ENCODE peak calls at places on chromosomes 3 and 15, in eight cellular contexts. C, X, K, F, S, U, M and Y are unnamed samples.

GRCh38 chr15:87227846-87228245 is 1028.7 kb downstream of the NTRK3 start:
- DNase-seq in U (no peak), X (peak), F (peak), K (no peak), S (no peak), M (no peak), C (no peak), Y (no peak)

GRCh38 chr15:62110000-62110851 is 43.4 kb downstream of the C2CD4A start:
- DNase-seq in M (no peak), X (peak), F (peak), S (no peak), C (no peak), U (peak), K (no peak), Y (no peak)

GRCh38 chr3:63972987-63973386 is 50.3 kb downstream of the PSMD6 start:
- DNase-seq in K (peak), C (no peak), U (no peak), S (no peak), M (no peak), F (no peak), X (no peak), Y (no peak)

GRCh38 chr3:154175041-154175440 is 53.9 kb downstream of the ARHGEF26 start:
- DNase-seq in X (no peak), K (no peak), U (no peak), C (no peak), F (no peak), M (no peak), S (no peak), Y (no peak)

GRCh38 chr15:79849789-79850188 is 47.0 kb downstream of the MTHFS start:
- DNase-seq in U (no peak), F (peak), M (peak), C (no peak), K (peak), S (no peak), X (peak), Y (no peak)

GRCh38 chr15:70935631-70936030 is 43.0 kb downstream of the LRRC49 start:
- DNase-seq in X (no peak), U (no peak), S (no peak), C (no peak), M (no peak), K (no peak), F (no peak), Y (no peak)

GRCh38 chr3:46399557-46399956 is 7.3 kb downstream of the CCR5AS start:
- DNase-seq in S (no peak), F (no peak), U (no peak), X (no peak), M (no peak), C (no peak), K (no peak), Y (no peak)

GRCh38 chr3:129047553-129047839 is 13.1 kb upstream of the GP9 start:
- DNase-seq in K (no peak), S (no peak), F (no peak), C (no peak), U (no peak), X (no peak), M (no peak), Y (no peak)

GRCh38 chr3:128585974-128586373 is 64.6 kb downstream of the RPN1 start:
- DNase-seq in K (no peak), M (no peak), C (no peak), X (no peak), F (no peak), U (no peak), S (no peak), Y (no peak)

GRCh38 chr15:77599899-77600298 is 32.8 kb downstream of the LINGO1 start:
- DNase-seq in F (no peak), M (peak), C (no peak), S (peak), X (peak), K (no peak), U (no peak), Y (no peak)

GRCh38 chr15:90315276-90315982 is 36.7 kb upstream of the ZNF774 start:
- DNase-seq in M (no peak), F (peak), S (peak), X (peak), K (peak), U (peak), C (peak), Y (peak)

GRCh38 chr3:45701167-45701867 is 12.1 kb downstream of the SACM1L start:
- DNase-seq in K (no peak), C (no peak), M (no peak), X (no peak), F (no peak), U (no peak), S (no peak), Y (no peak)

GRCh38 chr3:68378631-68379030 is 553.7 kb downstream of the TAFA4 start:
- DNase-seq in K (no peak), C (no peak), X (no peak), S (no peak), F (no peak), M (no peak), U (no peak), Y (no peak)

GRCh38 chr15:70044168-70044567 is 53.5 kb downstream of the TLE3 start:
- DNase-seq in M (no peak), U (no peak), F (no peak), K (no peak), X (no peak), C (no peak), S (no peak), Y (no peak)

GRCh38 chr3:4895848-4896247 is 83.4 kb upstream of the BHLHE40 start:
- DNase-seq in U (peak), X (peak), S (no peak), K (no peak), M (no peak), C (no peak), F (peak), Y (no peak)

GRCh38 chr15:73765778-73766177 is 12.6 kb upstream of the INSYN1 start:
- DNase-seq in M (no peak), S (no peak), F (no peak), K (no peak), C (no peak), U (no peak), X (no peak), Y (no peak)

GRCh38 chr3:21508244-21508643 is 242.8 kb downstream of the ZNF385D start:
- DNase-seq in X (no peak), K (no peak), C (no peak), U (no peak), M (no peak), F (no peak), S (no peak), Y (no peak)

GRCh38 chr15:92797168-92798052 is 102.7 kb upstream of the CHD2 start:
- DNase-seq in K (no peak), X (peak), U (no peak), C (peak), F (peak), S (no peak), M (peak), Y (no peak)

GRCh38 chr15:66883322-66883911 is 181.4 kb downstream of the SMAD6 start:
- DNase-seq in U (peak), K (peak), F (peak), M (no peak), X (peak), S (peak), C (peak), Y (peak)

GRCh38 chr15:51536965-51537574 is 85.5 kb downstream of the DMXL2 start:
- DNase-seq in X (peak), U (no peak), F (peak), C (no peak), K (no peak), S (no peak), M (no peak), Y (no peak)

GRCh38 chr15:51299187-51300015 is 39.0 kb downstream of the CYP19A1 start:
- DNase-seq in C (no peak), F (no peak), K (no peak), X (no peak), U (no peak), M (no peak), S (no peak), Y (no peak)

GRCh38 chr3:13022348-13023250 is 50.6 kb downstream of the IQSEC1 start:
- DNase-seq in K (peak), U (peak), C (peak), F (peak), M (peak), X (peak), S (peak), Y (peak)

GRCh38 chr3:99674086-99674789 is 35.8 kb downstream of the COL8A1 start:
- DNase-seq in U (no peak), M (no peak), S (no peak), C (no peak), F (peak), K (no peak), X (peak), Y (no peak)

GRCh38 chr3:48441940-48442339 is 1.9 kb downstream of the TMA7 start:
- DNase-seq in C (no peak), M (peak), S (no peak), K (no peak), X (no peak), U (no peak), F (no peak), Y (no peak)

GRCh38 chr3:24237971-24238767 is 256.5 kb downstream of the THRB start:
- DNase-seq in X (peak), S (peak), U (peak), F (peak), M (peak), K (no peak), C (peak), Y (no peak)

GRCh38 chr3:153667341-153667740 is 453.8 kb upstream of the ARHGEF26 start:
- DNase-seq in F (no peak), M (no peak), S (no peak), X (peak), U (no peak), C (no peak), K (no peak), Y (no peak)

GRCh38 chr3:100144255-100144866 is 30.1 kb upstream of the FILIP1L start:
- DNase-seq in S (no peak), X (no peak), K (no peak), F (no peak), U (no peak), M (no peak), C (no peak), Y (no peak)

GRCh38 chr15:55003900-55004879 is 192.6 kb downstream of the RSL24D1 start:
- DNase-seq in F (no peak), U (no peak), X (no peak), C (no peak), M (no peak), S (no peak), K (no peak), Y (peak)

GRCh38 chr3:20924646-20925395 is 738.8 kb upstream of the SGO1 start:
- DNase-seq in X (no peak), K (no peak), U (no peak), M (no peak), S (no peak), F (peak), C (no peak), Y (no peak)

GRCh38 chr3:195543642-195544536 is 764 bp upstream of the PPP1R2 start:
- DNase-seq in S (peak), F (no peak), K (no peak), M (peak), X (no peak), U (peak), C (no peak), Y (no peak)

GRCh38 chr15:48176957-48177356 is 1.1 kb downstream of the MYEF2 start:
- DNase-seq in C (no peak), U (no peak), X (no peak), F (no peak), S (no peak), M (no peak), K (no peak), Y (no peak)